ENCODE peak calls at places on chromosomes 3 and 15, in four cellular contexts. N is A549, B is HepG2, Z is K562. Q is an unnamed sample.

GRCh38 chr3:8282541-8283165 is 219.0 kb upstream of the LMCD1 start:
- DNase-seq in N (no peak), B (no peak), Z (no peak), Q (no peak)

GRCh38 chr3:10518506-10519150 is 13.2 kb upstream of the ATP2B2 start:
- DNase-seq in N (no peak), B (no peak), Z (no peak), Q (peak)

GRCh38 chr15:68775671-68776476 is 44.8 kb downstream of the ANP32A start:
- DNase-seq in N (no peak), B (no peak), Z (no peak), Q (peak)

GRCh38 chr3:153783106-153783505 is 338.1 kb upstream of the ARHGEF26 start:
- DNase-seq in N (no peak), B (no peak), Z (no peak), Q (no peak)

GRCh38 chr3:123066896-123067688 is at the start of gene PDIA5:
- DNase-seq in N (peak), B (peak), Z (peak), Q (peak)

GRCh38 chr15:60038111-60038521 is 34.0 kb downstream of the FOXB1 start:
- DNase-seq in N (no peak), B (no peak), Z (no peak), Q (no peak)

GRCh38 chr3:79517766-79518413 is 249.9 kb downstream of the ROBO1 start:
- DNase-seq in N (no peak), B (peak), Z (no peak), Q (no peak)

GRCh38 chr3:23859012-23859743 is 53.4 kb downstream of the UBE2E1 start:
- DNase-seq in N (no peak), B (no peak), Z (no peak), Q (no peak)

GRCh38 chr3:11552289-11553264 is 91.1 kb downstream of the VGLL4 start:
- DNase-seq in N (no peak), B (no peak), Z (no peak), Q (no peak)

GRCh38 chr15:90151989-90152645 is 49.0 kb upstream of the SEMA4B start:
- DNase-seq in N (no peak), B (no peak), Z (no peak), Q (no peak)

GRCh38 chr3:177069514-177070329 is 127.6 kb downstream of the TBL1XR1 start:
- DNase-seq in N (no peak), B (no peak), Z (no peak), Q (no peak)

GRCh38 chr15:55869660-55870059 is 123.8 kb downstream of the NEDD4 start:
- DNase-seq in N (no peak), B (no peak), Z (no peak), Q (no peak)

GRCh38 chr3:55780913-55781312 is 293.8 kb upstream of the WNT5A start:
- DNase-seq in N (no peak), B (no peak), Z (no peak), Q (no peak)

GRCh38 chr3:77546246-77546645 is 506.3 kb downstream of the ROBO2 start:
- DNase-seq in N (no peak), B (no peak), Z (no peak), Q (no peak)

GRCh38 chr3:177735441-177735840 is 538.2 kb upstream of the TBL1XR1 start:
- DNase-seq in N (no peak), B (no peak), Z (no peak), Q (no peak)

GRCh38 chr3:185959609-185960517 is 22.0 kb upstream of the TRA2B start:
- DNase-seq in N (peak), B (peak), Z (peak), Q (no peak)

GRCh38 chr3:186303985-186304384 is 58.0 kb downstream of the DGKG start:
- DNase-seq in N (no peak), B (no peak), Z (no peak), Q (peak)

GRCh38 chr3:27105904-27106303 is 263.3 kb downstream of the NEK10 start:
- DNase-seq in N (peak), B (no peak), Z (no peak), Q (peak)

GRCh38 chr3:178703268-178703975 is 167.2 kb downstream of the KCNMB2 start:
- DNase-seq in N (no peak), B (no peak), Z (peak), Q (no peak)

GRCh38 chr3:169118666-169119370 is 544.7 kb downstream of the MECOM start:
- DNase-seq in N (no peak), B (no peak), Z (no peak), Q (no peak)

GRCh38 chr3:122468896-122469533 is 45.7 kb downstream of the KPNA1 start:
- DNase-seq in N (no peak), B (no peak), Z (no peak), Q (no peak)

GRCh38 chr3:100602506-100603444 is 6.6 kb upstream of the ADGRG7 start:
- DNase-seq in N (peak), B (peak), Z (no peak), Q (no peak)

GRCh38 chr15:63909819-63910437 is 76.2 kb upstream of the HERC1 start:
- DNase-seq in N (no peak), B (no peak), Z (no peak), Q (no peak)

DNA sequence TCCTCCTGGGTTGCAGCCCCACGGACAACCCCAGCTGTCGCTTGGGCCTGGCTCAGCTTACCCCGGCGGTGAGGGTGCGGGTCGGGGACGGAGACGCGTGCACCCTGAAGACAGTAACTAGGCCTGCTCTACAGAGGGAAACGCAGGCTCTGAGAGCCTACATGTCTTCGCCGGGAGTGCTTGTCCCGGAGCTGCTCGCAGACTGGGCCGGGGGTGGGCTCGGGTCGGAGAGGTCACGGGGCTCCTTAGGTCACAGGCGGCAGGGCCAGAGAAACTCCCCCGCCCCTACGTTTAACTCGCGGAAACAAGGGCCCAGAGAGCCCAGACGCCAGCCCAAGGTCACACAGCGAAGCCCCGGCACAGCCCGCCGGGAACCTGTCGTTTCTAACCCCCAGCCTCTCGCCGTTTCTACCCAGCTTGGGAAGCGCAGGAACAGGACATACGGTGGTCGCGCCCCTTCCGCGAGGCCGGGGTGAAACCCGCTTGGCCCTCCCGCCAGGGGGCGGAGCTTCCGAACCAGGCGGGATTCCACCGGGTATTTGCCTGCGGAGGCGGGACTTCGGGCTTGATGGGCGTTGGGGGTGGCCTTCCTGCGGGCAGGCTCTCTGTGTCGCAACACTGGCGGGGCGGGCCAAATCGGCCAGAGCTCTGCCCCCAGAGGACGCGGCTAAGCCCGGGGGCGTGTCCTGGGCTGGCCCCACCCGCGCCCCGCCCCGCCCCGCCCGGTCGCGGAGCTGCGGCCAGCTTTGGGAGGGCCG is at the start of gene HDAC11:
- DNase-seq in N (peak), B (peak), Z (peak), Q (peak)
- TF ChIP-seq EP300 in N (no peak), B (no peak), Z (no peak), Q (no peak)

GRCh38 chr3:159252772-159253384 is 451.0 kb downstream of the MFSD1 start:
- DNase-seq in N (peak), B (peak), Z (peak), Q (no peak)
- TF ChIP-seq HDAC2 in N (no peak), B (no peak), Z (no peak), Q (no peak)

GRCh38 chr15:35019401-35020327 is 31.6 kb upstream of the ZNF770 start:
- DNase-seq in N (no peak), B (no peak), Z (no peak), Q (peak)
- TF ChIP-seq MAFK in N (no peak), B (no peak), Z (no peak), Q (no peak)

GRCh38 chr3:35385271-35385670 is 254.1 kb upstream of the ARPP21 start:
- DNase-seq in N (no peak), B (no peak), Z (no peak), Q (no peak)

GRCh38 chr3:35383216-35383615 is 256.1 kb upstream of the ARPP21 start:
- DNase-seq in N (no peak), B (no peak), Z (no peak), Q (no peak)

GRCh38 chr3:35389907-35390306 is 249.4 kb upstream of the ARPP21 start:
- DNase-seq in N (no peak), B (no peak), Z (no peak), Q (no peak)

GRCh38 chr3:35383719-35384555 is 255.4 kb upstream of the ARPP21 start:
- DNase-seq in N (peak), B (no peak), Z (no peak), Q (no peak)
- TF ChIP-seq EP300 in N (no peak), B (no peak), Z (no peak), Q (no peak)

GRCh38 chr3:139204756-139205155 is 139.1 kb upstream of the MRPS22 start:
- DNase-seq in N (no peak), B (no peak), Z (no peak), Q (no peak)
- TF ChIP-seq HDAC2 in N (no peak), B (no peak), Z (no peak), Q (no peak)

DNA sequence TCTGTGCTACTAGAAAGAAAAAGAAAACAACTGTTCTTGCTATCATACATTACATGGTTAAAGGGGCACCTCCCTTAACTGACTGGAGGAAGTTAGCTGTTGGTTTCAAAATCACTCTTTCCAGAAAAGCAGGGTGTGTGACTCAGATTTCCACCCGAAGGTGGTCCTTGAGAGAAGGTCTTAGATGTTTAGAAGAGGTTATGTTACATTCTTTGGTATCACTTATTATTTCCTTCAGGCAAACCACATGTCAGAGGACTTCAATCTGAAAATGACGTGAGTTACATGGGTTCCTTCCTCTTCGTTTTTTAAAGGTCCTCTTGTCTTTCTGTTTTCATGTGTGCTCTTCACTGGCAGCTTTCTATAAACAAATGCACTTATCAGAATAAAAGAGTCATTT is 307.9 kb upstream of the CBLB start:
- DNase-seq in N (no peak), B (no peak), Z (no peak), Q (no peak)
- TF ChIP-seq MAFK in N (no peak), B (no peak), Z (no peak), Q (no peak)

DNA sequence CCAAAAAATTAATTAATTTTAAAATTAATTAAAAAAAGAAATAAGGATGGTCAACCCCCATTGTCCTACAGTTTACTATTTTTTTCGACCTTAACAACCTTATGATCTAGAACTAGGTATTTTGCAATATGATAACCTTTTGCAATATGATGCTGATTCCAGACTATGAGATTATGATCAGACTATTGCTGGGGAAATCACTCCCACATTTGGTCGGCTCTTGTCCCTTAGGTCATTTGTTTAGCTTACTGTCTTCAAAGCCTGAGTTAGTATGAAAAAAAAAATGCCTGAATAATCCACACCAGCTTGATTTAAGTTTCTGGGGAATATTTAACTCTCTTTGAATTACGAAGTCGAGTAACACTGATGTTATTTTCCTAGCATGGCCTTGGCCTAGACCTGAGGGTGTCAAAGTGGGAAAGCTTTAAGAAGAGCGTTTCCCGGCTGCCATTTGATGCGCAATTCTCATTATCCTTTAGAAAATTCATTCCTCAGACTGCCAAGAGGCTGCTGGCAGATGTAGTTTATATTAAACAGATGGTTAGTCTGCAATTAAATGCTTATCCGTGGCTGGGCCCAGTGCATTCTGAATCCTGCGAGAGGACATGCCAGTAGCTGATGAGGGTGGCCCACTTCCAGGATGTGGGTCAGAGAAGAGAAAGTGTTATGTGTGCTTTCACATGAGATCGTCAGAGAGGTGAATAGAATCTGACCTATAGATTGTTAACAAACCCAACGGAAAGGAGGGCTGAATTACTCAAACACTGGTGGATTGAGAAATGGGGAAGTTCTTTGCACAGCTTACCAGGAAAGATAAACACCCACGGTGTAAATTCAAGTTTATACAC is 496.0 kb upstream of the THBS1 start:
- DNase-seq in N (no peak), B (peak), Z (no peak), Q (no peak)
- TF ChIP-seq EP300 in N (peak), B (no peak), Z (no peak), Q (no peak)

GRCh38 chr3:85433334-85433733 is 474.5 kb downstream of the CADM2 start:
- DNase-seq in N (no peak), B (no peak), Z (no peak), Q (no peak)
- TF ChIP-seq HDAC2 in N (no peak), B (no peak), Z (no peak), Q (no peak)

DNA sequence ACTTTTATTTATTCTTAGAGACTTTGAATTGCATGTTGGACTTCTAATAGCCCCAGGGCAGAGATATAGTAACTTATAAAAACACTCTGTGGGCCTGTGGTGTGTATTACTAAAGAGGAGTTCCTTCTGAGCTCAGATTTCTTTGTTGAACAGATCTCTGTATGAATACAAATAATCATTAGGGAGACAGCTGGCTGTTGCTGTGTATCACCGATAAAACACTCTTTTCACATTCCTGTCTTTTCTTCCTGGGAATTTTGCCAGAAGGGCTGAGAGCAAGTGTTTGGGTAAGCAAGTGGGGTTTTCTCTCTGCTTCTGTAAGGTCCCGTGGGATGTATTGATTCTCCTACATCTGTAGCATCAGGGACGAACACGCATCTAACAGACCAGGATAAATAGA is 226.1 kb upstream of the CD96 start:
- DNase-seq in N (no peak), B (no peak), Z (no peak), Q (no peak)
- TF ChIP-seq MAFK in N (no peak), B (no peak), Z (no peak), Q (no peak)

DNA sequence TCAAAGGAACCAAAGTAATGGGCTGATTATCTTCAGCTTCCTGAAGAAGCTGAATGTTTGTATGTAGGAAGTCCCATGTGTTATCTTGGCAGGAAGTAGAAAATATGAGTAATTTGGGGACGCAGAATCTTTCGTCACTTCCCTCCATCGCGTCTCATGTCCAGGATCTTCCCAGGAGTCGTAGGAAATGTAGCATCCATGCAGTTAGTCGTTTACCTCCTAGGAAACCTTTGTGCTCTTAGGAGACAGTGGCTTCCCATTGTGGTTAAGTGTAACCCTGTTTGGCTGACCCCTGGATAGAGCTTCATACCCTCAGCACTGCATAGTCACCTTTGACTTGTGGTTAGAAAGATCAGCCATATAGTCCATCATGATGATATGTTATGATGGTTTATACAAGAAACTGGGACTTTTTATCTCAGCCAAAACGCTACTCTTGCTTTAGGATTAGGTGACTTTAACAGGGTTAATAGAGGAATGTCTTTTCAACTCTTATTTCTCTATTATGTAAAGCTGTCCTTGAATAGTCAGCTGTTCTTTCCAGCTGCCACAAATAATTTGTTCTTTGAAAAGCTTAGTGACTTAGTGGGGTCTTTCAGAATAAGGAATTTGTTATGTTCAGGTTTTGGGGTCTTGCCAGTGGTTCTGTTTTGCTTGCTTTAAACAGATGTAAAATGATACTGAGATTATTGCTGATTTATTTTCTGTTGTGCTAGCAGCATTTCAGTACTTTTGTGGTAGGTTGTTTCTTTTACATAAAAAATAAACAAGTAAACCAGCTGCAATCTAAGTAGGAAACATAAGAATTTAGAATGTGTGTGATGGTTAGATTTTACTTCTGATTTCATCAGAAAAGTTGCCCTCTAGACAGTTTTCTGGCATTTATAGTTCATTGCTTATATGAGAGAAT is 92.1 kb downstream of the KLHL25 start:
- DNase-seq in N (no peak), B (no peak), Z (no peak), Q (no peak)
- TF ChIP-seq EP300 in N (no peak), B (no peak), Z (no peak), Q (no peak)